ENCODE peak calls at places on chromosome 1, in eight cellular contexts. R is dermis microvascular lymphatic vessel endothelial cell; U is activated CD4-positive, CD25-positive, alpha-beta regulatory T cell treated with anti-CD3 and anti-CD28 coated beads, Interleukin-2, amount 50 U/mL, for 72 hours; A is T-cell; K is AG08396; E is NCI-H2171 treated with DMSO at 0.1 percent for 48 hours; W is NCI-H1105; F is NCI-H2227 treated with DMSO at 0.1 percent for 48 hours. P is an unnamed sample.

GRCh38 chr1:145858937-145859490 is at the start of gene PIAS3:
- DNase-seq in K (peak), R (peak), F (peak), U (peak), A (peak), W (peak), E (peak), P (peak)

GRCh38 chr1:185991266-185991665 is 257.1 kb downstream of the HMCN1 start:
- DNase-seq in W (no peak), A (no peak), R (no peak), E (no peak), U (no peak), K (no peak), F (no peak), P (no peak)

GRCh38 chr1:239126881-239127280 is 259.5 kb upstream of the CHRM3 start:
- DNase-seq in U (no peak), W (no peak), F (no peak), A (no peak), R (no peak), K (no peak), E (no peak), P (no peak)

GRCh38 chr1:17188889-17189631 is 15.9 kb upstream of the PADI1 start:
- DNase-seq in W (no peak), K (no peak), A (no peak), E (no peak), F (no peak), U (no peak), R (no peak), P (no peak)

GRCh38 chr1:53299233-53299632 is 28.6 kb downstream of the LRP8 start:
- DNase-seq in U (no peak), R (no peak), W (no peak), E (no peak), F (no peak), A (no peak), K (no peak), P (no peak)

GRCh38 chr1:203906932-203907331 is 45.5 kb downstream of the SNRPE start:
- DNase-seq in R (no peak), A (no peak), W (no peak), U (no peak), F (no peak), K (peak), E (no peak), P (peak)

GRCh38 chr1:215473943-215474342 is 93.2 kb upstream of the KCTD3 start:
- DNase-seq in E (no peak), K (peak), R (no peak), W (no peak), F (no peak), U (no peak), A (no peak), P (no peak)

GRCh38 chr1:14498839-14499238 is 99.6 kb upstream of the KAZN start:
- DNase-seq in K (no peak), R (no peak), W (no peak), F (no peak), U (no peak), A (no peak), E (no peak), P (no peak)

GRCh38 chr1:36034692-36035091 is 49.2 kb upstream of the TEKT2 start:
- DNase-seq in E (no peak), K (peak), A (no peak), R (no peak), F (no peak), W (no peak), U (no peak), P (peak)

GRCh38 chr1:170562644-170563338 is 30.8 kb downstream of the GORAB start:
- DNase-seq in W (no peak), F (no peak), U (no peak), A (no peak), R (peak), E (no peak), K (peak), P (peak)

GRCh38 chr1:8422439-8423133 is 104.7 kb downstream of the SLC45A1 start:
- DNase-seq in K (no peak), A (peak), R (no peak), W (no peak), F (no peak), U (no peak), E (no peak), P (no peak)

GRCh38 chr1:156284762-156285161 is 637 bp downstream of the TMEM79 start:
- DNase-seq in R (no peak), A (no peak), E (no peak), W (no peak), K (no peak), F (no peak), U (no peak), P (no peak)